ENCODE peak calls at places on chromosome 10, in ten cellular contexts. N is GM12878, U is sigmoid colon, R is NB4, D is uterus, J is tibial nerve, F is heart left ventricle, B is left ventricle myocardium inferior, K is Peyer's patch, Z is transverse colon. A is an unnamed sample.
A peak's percentile ranks its signal among the peaks of the same experiment; 100 is the strongest.

GRCh38 chr10:101388671-101389276 is 34.8 kb downstream of the BTRC start:
- DNase-seq in R (no peak), J (no peak), N (no peak), K (no peak), D (no peak), U (no peak), B (no peak), F (no peak), Z (no peak), A (no peak)

GRCh38 chr10:78331391-78331922 is 297.8 kb downstream of the RPS24 start:
- DNase-seq in U (peak; percentile 73), J (no peak), D (peak; percentile 69), B (no peak), K (no peak), R (no peak), F (peak; percentile 42), N (no peak), Z (no peak), A (no peak)

GRCh38 chr10:122029503-122030199 is 40.7 kb downstream of the TACC2 start:
- DNase-seq in R (no peak), B (peak; percentile 56), F (peak; percentile 70), N (no peak), U (peak; percentile 88), D (no peak), J (no peak), Z (no peak), K (no peak), A (no peak)

GRCh38 chr10:6866757-6867156 is 286.7 kb upstream of the PRKCQ start:
- DNase-seq in U (no peak), Z (no peak), B (no peak), K (no peak), J (no peak), F (no peak), N (no peak), D (no peak), R (no peak), A (no peak)

GRCh38 chr10:21099291-21099800 is 202.2 kb upstream of the NEBL start:
- DNase-seq in J (no peak), Z (no peak), B (no peak), N (no peak), R (no peak), F (peak; percentile 30), K (no peak), D (no peak), U (no peak), A (no peak)

GRCh38 chr10:86960003-86960862 is 1.8 kb downstream of the SNCG start:
- DNase-seq in R (peak; percentile 91), U (no peak), J (peak; percentile 19), N (peak; percentile 35), B (peak; percentile 39), D (peak; percentile 54), F (peak; percentile 63), Z (peak; percentile 52), K (peak; percentile 62), A (peak; percentile 64)

GRCh38 chr10:92590623-92591549 is 2.0 kb upstream of the KIF11 start:
- DNase-seq in R (peak; percentile 91), B (peak; percentile 39), K (peak; percentile 53), U (no peak), D (peak; percentile 46), J (peak; percentile 49), N (no peak), Z (peak; percentile 38), F (peak; percentile 40), A (peak; percentile 42)

GRCh38 chr10:80154626-80154977 is 22.1 kb downstream of the PLAC9 start:
- DNase-seq in R (no peak), J (no peak), N (no peak), F (no peak), K (no peak), Z (no peak), B (no peak), U (no peak), D (no peak), A (no peak)

GRCh38 chr10:35822316-35822715 is 180.2 kb upstream of the FZD8 start:
- DNase-seq in K (no peak), F (peak; percentile 89), J (peak; percentile 71), U (peak; percentile 95), R (peak; percentile 1), Z (peak; percentile 41), N (no peak), D (peak; percentile 75), B (peak; percentile 84), A (peak; percentile 10)

GRCh38 chr10:101671453-101671852 is 23.5 kb downstream of the FBXW4 start:
- DNase-seq in J (no peak), R (no peak), Z (no peak), U (no peak), B (no peak), F (no peak), K (no peak), D (no peak), N (peak; percentile 60), A (peak; percentile 35)

GRCh38 chr10:45421231-45422097 is 47.4 kb downstream of the ALOX5 start:
- DNase-seq in J (no peak), D (no peak), K (no peak), N (no peak), R (peak; percentile 71), B (no peak), F (no peak), U (peak; percentile 66), Z (peak; percentile 58), A (peak; percentile 46)

GRCh38 chr10:60140681-60141632 is 234.6 kb upstream of the CCDC6 start:
- DNase-seq in U (peak; percentile 80), B (peak; percentile 17), F (peak; percentile 33), K (peak; percentile 72), J (no peak), D (peak; percentile 56), R (no peak), Z (peak; percentile 70), N (no peak), A (no peak)

GRCh38 chr10:21265622-21266021 is 259.9 kb downstream of the SKIDA1 start:
- DNase-seq in U (no peak), J (no peak), R (no peak), F (no peak), D (no peak), B (no peak), N (no peak), K (no peak), Z (no peak), A (no peak)

GRCh38 chr10:19961076-19961811 is 145.0 kb downstream of the PLXDC2 start:
- DNase-seq in R (no peak), U (no peak), N (no peak), K (no peak), F (no peak), D (no peak), J (no peak), Z (no peak), B (no peak), A (no peak)

GRCh38 chr10:124091646-124092269 is 1.6 kb downstream of the CHST15 start:
- DNase-seq in R (no peak), K (peak; percentile 56), Z (peak; percentile 36), U (peak; percentile 87), F (peak; percentile 55), B (peak; percentile 34), J (no peak), D (peak; percentile 23), N (no peak), A (no peak)

GRCh38 chr10:14736600-14737081 is 38.1 kb downstream of the FAM107B start:
- DNase-seq in R (peak; percentile 37), U (peak; percentile 76), B (peak; percentile 33), D (peak; percentile 37), N (no peak), F (peak; percentile 55), Z (no peak), J (no peak), K (no peak), A (peak; percentile 41)

GRCh38 chr10:119750391-119751230 is 24.8 kb downstream of the INPP5F start:
- DNase-seq in J (peak; percentile 55), D (peak; percentile 77), F (peak; percentile 71), R (peak; percentile 79), B (peak; percentile 44), Z (peak; percentile 68), N (peak; percentile 36), U (peak; percentile 89), K (peak; percentile 54), A (peak; percentile 52)

DNA sequence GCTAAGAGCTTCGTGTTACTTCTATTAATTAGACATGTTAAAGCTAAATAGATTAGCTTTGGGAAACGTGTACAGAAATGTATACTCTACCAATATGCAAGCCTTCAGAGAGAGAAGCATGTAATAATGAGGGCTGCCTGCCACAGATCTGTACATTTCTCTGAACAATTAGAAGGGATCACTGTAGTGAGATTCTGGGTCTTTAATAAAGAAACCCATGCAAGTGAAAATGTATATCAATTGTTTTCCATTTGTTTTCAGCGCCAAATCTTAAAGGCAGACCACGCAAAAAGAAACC is 149.1 kb downstream of the ARID5B start:
- DNase-seq in B (no peak), R (no peak), F (no peak), Z (no peak), U (no peak), K (no peak), J (no peak), N (no peak), D (no peak), A (no peak)
- H3K4me3 ChIP-seq in B (peak overlapping the region; percentile 68), R (no peak overlapping the region), F (peak overlapping the region; percentile 75), Z (peak overlapping the region; percentile 30), U (peak overlapping the region; percentile 54), K (peak overlapping the region; percentile 39), J (peak overlapping the region; percentile 48), N (peak overlapping the region; percentile 68), D (peak overlapping the region; percentile 77), A (peak overlapping the region; percentile 69)

GRCh38 chr10:5199398-5199797 is 2.8 kb downstream of the AKR1C4 start:
- DNase-seq in B (no peak), D (no peak), J (no peak), K (no peak), N (no peak), F (no peak), R (no peak), U (no peak), Z (no peak), A (no peak)
- TF ChIP-seq CTCF in B (no peak), D (no peak), J (no peak), K (no peak), N (no peak), F (no peak), R (no peak), U (no peak), Z (no peak), A (no peak)

DNA sequence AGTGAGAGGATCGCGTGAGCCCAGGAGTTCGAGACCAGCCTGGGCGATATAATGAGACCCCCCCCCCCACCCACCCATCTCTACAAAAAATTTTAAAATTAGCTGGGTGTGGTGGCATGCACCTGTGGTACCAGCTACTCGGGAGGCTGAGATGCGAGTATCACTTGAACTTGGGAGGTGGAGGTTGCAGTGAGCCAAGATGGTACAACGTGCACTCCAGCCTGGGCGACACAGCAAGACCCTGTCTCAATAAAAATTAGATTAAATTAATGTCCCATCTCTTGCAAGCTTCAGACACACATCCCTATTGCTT is 391 bp upstream of the PROSER2 start:
- DNase-seq in Z (no peak), F (no peak), D (no peak), N (no peak), K (no peak), R (no peak), J (no peak), B (no peak), U (no peak), A (no peak)
- H3K4me3 ChIP-seq in Z (peak overlapping the region; percentile 73), F (peak overlapping the region; percentile 79), D (peak overlapping the region; percentile 55), N (peak overlapping the region; percentile 41), K (peak overlapping the region; percentile 45), R (no peak overlapping the region), J (peak overlapping the region; percentile 61), B (peak overlapping the region; percentile 86), U (no peak overlapping the region), A (peak overlapping the region; percentile 47)

DNA sequence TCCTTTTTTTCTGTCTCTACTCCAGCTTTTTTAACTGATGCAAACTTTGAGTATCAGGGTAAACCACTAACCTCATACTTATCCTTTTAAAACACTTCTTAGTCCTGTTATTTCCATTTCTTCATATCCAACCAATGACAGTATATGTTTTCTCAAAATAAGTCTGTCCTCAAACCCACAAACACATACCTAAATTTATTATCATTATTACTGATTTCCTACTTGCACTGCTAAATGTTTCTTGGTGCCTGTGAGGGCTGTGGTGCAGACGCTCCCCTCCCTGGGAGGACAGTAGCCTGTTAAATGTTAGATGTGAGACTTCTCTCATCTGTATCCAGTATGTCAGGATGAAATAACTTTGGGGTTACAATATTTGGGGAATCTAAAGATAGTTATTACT is 257.9 kb downstream of the KLF6 start:
- DNase-seq in D (no peak), J (no peak), B (no peak), R (no peak), U (no peak), K (no peak), N (no peak), F (no peak), Z (no peak), A (no peak)
- TF ChIP-seq CTCF in D (no peak), J (no peak), B (no peak), R (no peak), U (no peak), K (no peak), N (no peak), F (no peak), Z (no peak), A (no peak)

A was measured in GM06990.